ENCODE peak calls at places on chromosomes 3 and 15, in five cellular contexts. V is stimulated activated CD8-positive, alpha-beta memory T cell treated with anti-CD3 and anti-CD28 coated beads, Interleukin-7, amount 100 ng/mL, for 1 hour; C is AG04450; E is GM12864; L is DMS153. U is an unnamed sample.

GRCh38 chr3:124315215-124316033 is 323.5 kb upstream of the ROPN1 start:
- DNase-seq in V (no peak), C (no peak), E (peak; percentile 3), L (no peak), U (no peak)

GRCh38 chr3:42097166-42097946 is 6.2 kb downstream of the TRAK1 start:
- DNase-seq in V (no peak), C (peak; percentile 63), E (no peak), L (no peak), U (no peak)

GRCh38 chr3:86934851-86935250 is 56.1 kb downstream of the VGLL3 start:
- DNase-seq in V (no peak), C (no peak), E (no peak), L (no peak), U (no peak)

GRCh38 chr15:84969257-84969656 is 12.4 kb upstream of the PDE8A start:
- DNase-seq in V (no peak), C (no peak), E (no peak), L (no peak), U (no peak)

GRCh38 chr3:10707984-10708868 is 107.8 kb upstream of the SLC6A11 start:
- DNase-seq in V (no peak), C (no peak), E (no peak), L (no peak), U (no peak)

GRCh38 chr3:27507111-27507510 is 22.9 kb upstream of the SLC4A7 start:
- DNase-seq in V (no peak), C (no peak), E (no peak), L (no peak), U (no peak)

GRCh38 chr3:58628823-58629562 is 37.6 kb downstream of the FAM3D start:
- DNase-seq in V (no peak), C (peak; percentile 95), E (no peak), L (no peak), U (no peak)

GRCh38 chr15:25670025-25670554 is 193.0 kb downstream of the ATP10A start:
- DNase-seq in V (no peak), C (no peak), E (no peak), L (no peak), U (no peak)

GRCh38 chr15:64443747-64444621 is 16.4 kb upstream of the ZNF609 start:
- DNase-seq in V (no peak), C (peak; percentile 70), E (peak; percentile 57), L (no peak), U (no peak)

GRCh38 chr15:92709064-92709463 is 53.5 kb upstream of the FAM174B start:
- DNase-seq in V (no peak), C (no peak), E (no peak), L (no peak), U (no peak)

GRCh38 chr15:69125236-69125635 is 35.2 kb upstream of the GLCE start:
- DNase-seq in V (no peak), C (no peak), E (no peak), L (no peak), U (no peak)

GRCh38 chr3:153245661-153246060 is 83.6 kb downstream of the RAP2B start:
- DNase-seq in V (no peak), C (no peak), E (no peak), L (no peak), U (no peak)

GRCh38 chr15:50718700-50719125 is 32.1 kb upstream of the TRPM7 start:
- DNase-seq in V (no peak), C (no peak), E (no peak), L (no peak), U (no peak)

GRCh38 chr3:143888846-143889245 is 40.6 kb upstream of the SLC9A9 start:
- DNase-seq in V (no peak), C (no peak), E (no peak), L (no peak), U (no peak)

U was measured in cortex of kidney.